ENCODE peak calls at places on chromosome 10, in six cellular contexts. One of them, this sample, is unnamed.

GRCh38 chr10:11746883-11747539 is 4.8 kb downstream of the ECHDC3 start:
- DNase-seq in A549: no peak
- DNase-seq in GM12878: no peak
- DNase-seq in H1: no peak
- DNase-seq in K562: no peak
- DNase-seq in IMR-90: no peak
- DNase-seq in this sample: no peak

GRCh38 chr10:64574371-64574770 is 1053.2 kb downstream of the REEP3 start:
- DNase-seq in GM12878: no peak
- DNase-seq in K562: no peak
- DNase-seq in A549: no peak
- DNase-seq in IMR-90: no peak
- DNase-seq in H1: no peak
- DNase-seq in this sample: no peak

GRCh38 chr10:101397140-101397539 is 43.2 kb downstream of the BTRC start:
- DNase-seq in IMR-90: peak
- DNase-seq in A549: peak
- DNase-seq in K562: peak
- DNase-seq in GM12878: no peak
- DNase-seq in H1: no peak
- DNase-seq in this sample: peak

GRCh38 chr10:97376413-97376812 is 24.7 kb downstream of the RRP12 start:
- DNase-seq in H1: no peak
- DNase-seq in K562: no peak
- DNase-seq in GM12878: no peak
- DNase-seq in IMR-90: no peak
- DNase-seq in A549: no peak
- DNase-seq in this sample: no peak

GRCh38 chr10:129659881-129660280 is 192.8 kb downstream of the MGMT start:
- DNase-seq in IMR-90: no peak
- DNase-seq in A549: no peak
- DNase-seq in GM12878: no peak
- DNase-seq in H1: no peak
- DNase-seq in K562: no peak
- DNase-seq in this sample: no peak

GRCh38 chr10:29849434-29849833 is 210.0 kb downstream of the JCAD start:
- DNase-seq in IMR-90: peak
- DNase-seq in H1: no peak
- DNase-seq in GM12878: no peak
- DNase-seq in K562: no peak
- DNase-seq in A549: no peak
- DNase-seq in this sample: no peak

GRCh38 chr10:59033622-59034021 is 142.8 kb upstream of the PHYHIPL start:
- DNase-seq in A549: no peak
- DNase-seq in K562: no peak
- DNase-seq in IMR-90: no peak
- DNase-seq in GM12878: no peak
- DNase-seq in H1: no peak
- DNase-seq in this sample: no peak

GRCh38 chr10:14616465-14616864 is 158.2 kb downstream of the FAM107B start:
- DNase-seq in H1: no peak
- DNase-seq in A549: no peak
- DNase-seq in GM12878: no peak
- DNase-seq in IMR-90: no peak
- DNase-seq in K562: no peak
- DNase-seq in this sample: no peak

GRCh38 chr10:122253605-122254004 is 17.5 kb upstream of the BTBD16 start:
- DNase-seq in IMR-90: no peak
- DNase-seq in K562: no peak
- DNase-seq in A549: no peak
- DNase-seq in GM12878: no peak
- DNase-seq in H1: no peak
- DNase-seq in this sample: no peak

GRCh38 chr10:17144757-17145156 is 15.1 kb upstream of the CUBN start:
- DNase-seq in A549: no peak
- DNase-seq in IMR-90: peak
- DNase-seq in GM12878: peak
- DNase-seq in H1: no peak
- DNase-seq in K562: no peak
- DNase-seq in this sample: no peak

GRCh38 chr10:68105820-68106219 is 3.5 kb upstream of the MYPN start:
- DNase-seq in GM12878: no peak
- DNase-seq in IMR-90: peak
- DNase-seq in H1: no peak
- DNase-seq in A549: no peak
- DNase-seq in K562: no peak
- DNase-seq in this sample: no peak

GRCh38 chr10:82883588-82883987 is 1008.6 kb downstream of the NRG3 start:
- DNase-seq in IMR-90: no peak
- DNase-seq in K562: no peak
- DNase-seq in A549: no peak
- DNase-seq in H1: no peak
- DNase-seq in GM12878: no peak
- DNase-seq in this sample: no peak

GRCh38 chr10:6055929-6056328 is 6.2 kb downstream of the IL2RA start:
- DNase-seq in A549: no peak
- DNase-seq in K562: no peak
- DNase-seq in GM12878: no peak
- DNase-seq in H1: no peak
- DNase-seq in IMR-90: no peak
- DNase-seq in this sample: no peak

GRCh38 chr10:72953687-72954086 is 919 bp downstream of the PLA2G12B start:
- DNase-seq in A549: no peak
- DNase-seq in H1: peak
- DNase-seq in IMR-90: no peak
- DNase-seq in K562: no peak
- DNase-seq in GM12878: no peak
- DNase-seq in this sample: peak

GRCh38 chr10:72261323-72262018 is 12.3 kb upstream of the DDIT4 start:
- DNase-seq in IMR-90: no peak
- DNase-seq in GM12878: peak
- DNase-seq in H1: no peak
- DNase-seq in K562: peak
- DNase-seq in A549: no peak
- DNase-seq in this sample: no peak

GRCh38 chr10:93872776-93873175 is 21.0 kb upstream of the SLC35G1 start:
- DNase-seq in GM12878: no peak
- DNase-seq in K562: no peak
- DNase-seq in A549: no peak
- DNase-seq in H1: no peak
- DNase-seq in IMR-90: no peak
- DNase-seq in this sample: no peak

GRCh38 chr10:30529373-30529998 is 95.5 kb downstream of the MAP3K8 start:
- DNase-seq in K562: no peak
- DNase-seq in GM12878: peak
- DNase-seq in H1: no peak
- DNase-seq in A549: no peak
- DNase-seq in IMR-90: no peak
- DNase-seq in this sample: no peak

GRCh38 chr10:78149193-78149592 is 115.5 kb downstream of the RPS24 start:
- DNase-seq in IMR-90: peak
- DNase-seq in K562: no peak
- DNase-seq in H1: no peak
- DNase-seq in GM12878: no peak
- DNase-seq in A549: no peak
- DNase-seq in this sample: no peak

GRCh38 chr10:104548090-104548489 is 93.0 kb upstream of the SORCS3 start:
- DNase-seq in GM12878: no peak
- DNase-seq in K562: no peak
- DNase-seq in IMR-90: peak
- DNase-seq in H1: peak
- DNase-seq in A549: no peak
- DNase-seq in this sample: no peak

GRCh38 chr10:74593470-74593869 is 232.9 kb upstream of the KAT6B start:
- DNase-seq in A549: no peak
- DNase-seq in IMR-90: peak
- DNase-seq in GM12878: no peak
- DNase-seq in H1: no peak
- DNase-seq in K562: no peak
- DNase-seq in this sample: no peak

GRCh38 chr10:59558066-59558465 is 151.6 kb downstream of the SLC16A9 start:
- DNase-seq in GM12878: no peak
- DNase-seq in IMR-90: no peak
- DNase-seq in H1: no peak
- DNase-seq in K562: no peak
- DNase-seq in A549: no peak
- DNase-seq in this sample: no peak

GRCh38 chr10:110007171-110007700 is 548 bp upstream of the ADD3 start:
- DNase-seq in H1: no peak
- DNase-seq in GM12878: no peak
- DNase-seq in A549: peak
- DNase-seq in K562: peak
- DNase-seq in IMR-90: peak
- DNase-seq in this sample: no peak

GRCh38 chr10:35569111-35569707 is 35.9 kb upstream of the GJD4 start:
- DNase-seq in GM12878: no peak
- DNase-seq in H1: no peak
- DNase-seq in A549: no peak
- DNase-seq in IMR-90: no peak
- DNase-seq in K562: no peak
- DNase-seq in this sample: no peak

GRCh38 chr10:316390-316789 is 181.1 kb downstream of the ZMYND11 start:
- DNase-seq in K562: no peak
- DNase-seq in GM12878: no peak
- DNase-seq in IMR-90: no peak
- DNase-seq in H1: no peak
- DNase-seq in A549: no peak
- DNase-seq in this sample: no peak

GRCh38 chr10:314381-314780 is 179.1 kb downstream of the ZMYND11 start:
- DNase-seq in A549: no peak
- DNase-seq in K562: no peak
- DNase-seq in H1: no peak
- DNase-seq in IMR-90: no peak
- DNase-seq in GM12878: no peak
- DNase-seq in this sample: no peak

GRCh38 chr10:314871-315270 is 179.6 kb downstream of the ZMYND11 start:
- DNase-seq in GM12878: no peak
- DNase-seq in A549: no peak
- DNase-seq in K562: no peak
- DNase-seq in H1: no peak
- DNase-seq in IMR-90: peak
- DNase-seq in this sample: no peak

GRCh38 chr10:317926-318325 is 182.7 kb downstream of the ZMYND11 start:
- DNase-seq in A549: no peak
- DNase-seq in IMR-90: no peak
- DNase-seq in H1: no peak
- DNase-seq in GM12878: no peak
- DNase-seq in K562: no peak
- DNase-seq in this sample: no peak

GRCh38 chr10:317219-317868 is 182.1 kb downstream of the ZMYND11 start:
- DNase-seq in IMR-90: peak
- DNase-seq in H1: no peak
- DNase-seq in GM12878: peak
- DNase-seq in A549: no peak
- DNase-seq in K562: no peak
- DNase-seq in this sample: no peak
- TF ChIP-seq USF2 in IMR-90: no peak
- TF ChIP-seq USF2 in H1: no peak
- TF ChIP-seq USF2 in GM12878: no peak
- TF ChIP-seq USF2 in A549: no peak
- TF ChIP-seq USF2 in K562: no peak
- TF ChIP-seq USF2 in this sample: no peak

GRCh38 chr10:99280472-99280871 is 44.8 kb upstream of the HPSE2 start:
- DNase-seq in K562: no peak
- DNase-seq in A549: no peak
- DNase-seq in GM12878: no peak
- DNase-seq in H1: no peak
- DNase-seq in IMR-90: no peak
- DNase-seq in this sample: no peak

GRCh38 chr10:99279626-99280111 is 44.0 kb upstream of the HPSE2 start:
- DNase-seq in A549: peak
- DNase-seq in H1: no peak
- DNase-seq in IMR-90: peak
- DNase-seq in K562: no peak
- DNase-seq in GM12878: no peak
- DNase-seq in this sample: no peak

DNA sequence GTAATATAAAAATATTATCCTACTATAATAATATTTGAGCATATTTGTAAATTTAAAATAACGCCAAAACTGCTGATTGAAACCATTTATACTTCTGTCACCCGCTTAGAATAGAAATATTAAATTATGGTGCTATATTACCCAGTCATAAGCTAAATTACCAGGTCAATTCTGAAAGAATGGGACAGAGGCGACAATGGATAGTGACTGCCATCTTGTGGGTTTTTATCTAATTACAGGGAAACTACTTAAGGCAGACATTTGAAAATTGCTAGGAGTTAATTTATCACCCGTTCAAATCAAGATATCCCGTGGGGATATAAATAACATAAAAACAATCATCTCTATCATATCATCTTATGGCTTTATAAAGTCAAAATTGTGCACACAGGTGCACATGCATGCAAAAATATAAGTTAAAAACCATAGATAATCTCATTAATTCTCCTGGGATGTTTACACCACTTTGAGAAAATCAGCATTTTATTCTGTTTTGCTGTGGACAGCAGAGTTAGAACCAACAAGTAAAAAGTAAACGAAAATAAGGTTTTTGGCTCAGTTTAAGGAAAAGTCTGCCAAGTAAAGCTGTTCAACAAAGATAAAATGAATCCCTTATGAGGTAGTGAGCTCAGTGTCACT is 41.3 kb upstream of the HPSE2 start:
- DNase-seq in GM12878: no peak
- DNase-seq in K562: peak
- DNase-seq in H1: no peak
- DNase-seq in IMR-90: peak
- DNase-seq in A549: peak
- DNase-seq in this sample: peak
- TF ChIP-seq CEBPB in GM12878: no peak
- TF ChIP-seq CEBPB in K562: no peak
- TF ChIP-seq CEBPB in H1: no peak
- TF ChIP-seq CEBPB in IMR-90: no peak
- TF ChIP-seq CEBPB in A549: no peak
- TF ChIP-seq CEBPB in this sample: no peak

GRCh38 chr10:52621635-52622079 is 150.9 kb downstream of the MBL2 start:
- DNase-seq in H1: no peak
- DNase-seq in A549: no peak
- DNase-seq in IMR-90: peak
- DNase-seq in K562: no peak
- DNase-seq in GM12878: no peak
- DNase-seq in this sample: no peak
- TF ChIP-seq USF2 in H1: no peak
- TF ChIP-seq USF2 in A549: no peak
- TF ChIP-seq USF2 in IMR-90: no peak
- TF ChIP-seq USF2 in K562: no peak
- TF ChIP-seq USF2 in GM12878: no peak
- TF ChIP-seq USF2 in this sample: no peak

DNA sequence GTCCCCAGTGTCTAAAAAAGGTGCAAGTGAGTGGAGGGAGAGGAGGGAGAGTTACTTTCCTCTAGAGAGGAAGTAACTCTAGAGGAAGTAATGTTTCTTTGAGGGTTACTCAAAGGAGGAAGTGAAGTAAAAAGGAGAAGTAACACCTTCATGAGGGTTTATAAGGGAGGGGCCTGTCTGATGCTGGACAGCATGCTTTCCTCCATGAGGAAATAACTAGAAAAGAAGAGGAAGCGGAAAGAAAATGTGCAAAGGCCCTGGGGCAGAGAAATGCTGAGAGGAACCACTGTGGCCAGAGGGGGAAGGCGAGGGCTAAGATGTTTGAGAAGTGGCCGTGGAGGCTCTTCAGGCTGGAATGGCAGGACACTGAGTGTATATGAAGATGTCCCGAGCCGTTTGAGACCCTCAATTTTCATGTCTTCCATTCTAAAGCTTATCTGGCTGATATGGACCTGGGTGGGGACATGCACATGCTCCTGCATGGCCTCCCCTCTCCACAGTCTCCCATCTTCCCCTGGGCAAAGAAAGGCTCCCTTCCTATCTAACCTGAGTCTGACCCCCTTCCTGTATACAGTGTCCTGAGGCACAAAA is 3.4 kb upstream of the SLC18A2 start:
- DNase-seq in GM12878: no peak
- DNase-seq in IMR-90: no peak
- DNase-seq in K562: no peak
- DNase-seq in A549: no peak
- DNase-seq in H1: no peak
- DNase-seq in this sample: no peak
- TF ChIP-seq CEBPB in GM12878: no peak
- TF ChIP-seq CEBPB in IMR-90: no peak
- TF ChIP-seq CEBPB in K562: no peak
- TF ChIP-seq CEBPB in A549: no peak
- TF ChIP-seq CEBPB in H1: no peak
- TF ChIP-seq CEBPB in this sample: no peak